ENCODE peak calls at places on chromosomes 16 and 17, in six cellular contexts. G, L, V, J, O and X are unnamed samples.

GRCh38 chr16:30068333-30068732 is 2.8 kb downstream of the ALDOA start:
- DNase-seq in O (no peak), J (no peak), L (no peak), V (no peak), G (no peak), X (no peak)

GRCh38 chr17:59327891-59328290 is 3.6 kb upstream of the YPEL2 start:
- DNase-seq in J (no peak), V (no peak), G (no peak), L (no peak), O (no peak), X (no peak)

GRCh38 chr17:2694381-2695242 is 17.0 kb downstream of the CLUH start:
- DNase-seq in J (no peak), G (no peak), O (no peak), V (no peak), L (no peak), X (peak; percentile 73)

GRCh38 chr17:43732961-43733360 is 25.6 kb downstream of the SOST start:
- DNase-seq in L (no peak), G (peak; percentile 20), V (no peak), O (no peak), J (no peak), X (no peak)

GRCh38 chr17:81419333-81419885 is 24.2 kb downstream of the BAHCC1 start:
- DNase-seq in L (peak; percentile 95), J (no peak), V (peak; percentile 79), O (peak; percentile 82), G (peak; percentile 68), X (peak; percentile 96)

GRCh38 chr17:38544175-38544838 is 61.4 kb downstream of the SRCIN1 start:
- DNase-seq in J (no peak), O (no peak), L (no peak), G (no peak), V (no peak), X (no peak)

GRCh38 chr16:14148569-14148968 is 77.5 kb downstream of the MRTFB start:
- DNase-seq in L (no peak), O (no peak), G (no peak), J (no peak), V (no peak), X (no peak)

GRCh38 chr16:82074019-82074558 is 39.0 kb downstream of the HSD17B2 start:
- DNase-seq in O (no peak), G (no peak), L (no peak), V (no peak), J (no peak), X (no peak)

GRCh38 chr17:50596191-50597037 is 35.9 kb downstream of the CACNA1G start:
- DNase-seq in V (no peak), G (no peak), L (no peak), O (peak; percentile 80), J (no peak), X (no peak)

GRCh38 chr17:62321451-62321850 is 58.9 kb upstream of the EFCAB3 start:
- DNase-seq in V (no peak), J (no peak), L (no peak), O (no peak), G (peak; percentile 28), X (no peak)

GRCh38 chr17:49089094-49089493 is 43.5 kb upstream of the B4GALNT2 start:
- DNase-seq in L (no peak), G (no peak), J (no peak), O (no peak), V (no peak), X (no peak)

GRCh38 chr16:55941552-55941951 is 66.4 kb upstream of the CES5A start:
- DNase-seq in L (no peak), O (no peak), G (no peak), J (no peak), V (no peak), X (no peak)

GRCh38 chr17:77572851-77573250 is 385.7 kb upstream of the TNRC6C start:
- DNase-seq in G (no peak), J (no peak), V (no peak), O (no peak), L (no peak), X (peak; percentile 15)

GRCh38 chr17:57756941-57757340 is 11.8 kb upstream of the CCDC182 start:
- DNase-seq in V (no peak), J (no peak), O (no peak), L (no peak), G (no peak), X (no peak)

GRCh38 chr17:7841309-7841621 is 7.2 kb downstream of the KDM6B start:
- DNase-seq in O (no peak), G (no peak), L (no peak), J (no peak), V (peak; percentile 70), X (no peak)

GRCh38 chr16:23423496-23424049 is 29.4 kb downstream of the COG7 start:
- DNase-seq in G (peak; percentile 83), L (peak; percentile 75), J (no peak), V (peak; percentile 53), O (no peak), X (peak; percentile 83)

GRCh38 chr16:53905028-53905427 is 201.1 kb downstream of the FTO start:
- DNase-seq in J (no peak), V (no peak), L (no peak), O (no peak), G (no peak), X (no peak)

GRCh38 chr17:49861150-49861884 is 13.4 kb upstream of the TAC4 start:
- DNase-seq in V (peak; percentile 26), J (peak; percentile 11), G (no peak), O (peak; percentile 82), L (peak; percentile 80), X (no peak)

GRCh38 chr17:82937411-82938371 is 97.9 kb upstream of the ZNF750 start:
- DNase-seq in V (no peak), L (no peak), J (no peak), O (no peak), G (no peak), X (peak; percentile 47)

GRCh38 chr17:40431231-40431602 is 12.0 kb upstream of the IGFBP4 start:
- DNase-seq in L (no peak), V (no peak), G (no peak), O (no peak), J (no peak), X (no peak)

GRCh38 chr17:70621593-70621992 is 452.3 kb downstream of the KCNJ2 start:
- DNase-seq in V (no peak), J (no peak), O (no peak), G (peak; percentile 23), L (no peak), X (no peak)

GRCh38 chr16:15650019-15650697 is at the start of gene NDE1:
- DNase-seq in V (peak; percentile 76), J (peak; percentile 81), O (peak; percentile 97), G (peak; percentile 83), L (peak; percentile 95), X (peak; percentile 97)

GRCh38 chr17:49987681-49988441 is 7.2 kb downstream of the DLX3 start:
- DNase-seq in L (no peak), G (peak; percentile 40), V (peak; percentile 86), J (no peak), O (no peak), X (peak; percentile 62)

GRCh38 chr16:65975049-65975708 is 391.3 kb upstream of the CDH5 start:
- DNase-seq in V (no peak), L (no peak), J (no peak), O (no peak), G (peak; percentile 10), X (no peak)

GRCh38 chr16:50188619-50189136 is 35.6 kb downstream of the TENT4B start:
- DNase-seq in G (no peak), V (no peak), J (no peak), L (no peak), O (no peak), X (no peak)